ENCODE peak calls at places on chromosomes 4 and X, in nine cellular contexts. One of them, this sample, is unnamed.

GRCh38 chrX:119325456-119325855 is 73.7 kb upstream of the SLC25A43 start:
- DNase-seq in NB4: no peak
- DNase-seq in cardiac fibroblast: peak
- DNase-seq in body of pancreas: no peak
- DNase-seq in right atrium auricular region: no peak
- DNase-seq in GM12878: no peak
- DNase-seq in kidney epithelial cell: no peak
- DNase-seq in IMR-90: no peak
- DNase-seq in astrocyte: peak
- DNase-seq in this sample: peak

GRCh38 chr4:99148545-99148944 is 4.4 kb upstream of the ADH4 start:
- DNase-seq in NB4: no peak
- DNase-seq in cardiac fibroblast: no peak
- DNase-seq in body of pancreas: no peak
- DNase-seq in right atrium auricular region: no peak
- DNase-seq in GM12878: no peak
- DNase-seq in kidney epithelial cell: no peak
- DNase-seq in IMR-90: no peak
- DNase-seq in astrocyte: no peak
- DNase-seq in this sample: no peak

GRCh38 chr4:7806080-7806630 is 133.5 kb downstream of the AFAP1 start:
- DNase-seq in NB4: no peak
- DNase-seq in cardiac fibroblast: peak
- DNase-seq in body of pancreas: peak
- DNase-seq in right atrium auricular region: peak
- DNase-seq in GM12878: no peak
- DNase-seq in kidney epithelial cell: no peak
- DNase-seq in IMR-90: peak
- DNase-seq in astrocyte: peak
- DNase-seq in this sample: peak

GRCh38 chr4:5371415-5372190 is 320.3 kb downstream of the STK32B start:
- DNase-seq in NB4: no peak
- DNase-seq in cardiac fibroblast: no peak
- DNase-seq in body of pancreas: no peak
- DNase-seq in right atrium auricular region: peak
- DNase-seq in GM12878: no peak
- DNase-seq in kidney epithelial cell: no peak
- DNase-seq in IMR-90: peak
- DNase-seq in astrocyte: peak
- DNase-seq in this sample: no peak

GRCh38 chr4:3436798-3437581 is 4.8 kb upstream of the HGFAC start:
- DNase-seq in NB4: no peak
- DNase-seq in cardiac fibroblast: peak
- DNase-seq in body of pancreas: peak
- DNase-seq in right atrium auricular region: no peak
- DNase-seq in GM12878: peak
- DNase-seq in kidney epithelial cell: peak
- DNase-seq in IMR-90: peak
- DNase-seq in astrocyte: peak
- DNase-seq in this sample: peak

GRCh38 chr4:25608644-25609043 is 47.0 kb upstream of the SLC34A2 start:
- DNase-seq in NB4: no peak
- DNase-seq in cardiac fibroblast: no peak
- DNase-seq in body of pancreas: no peak
- DNase-seq in right atrium auricular region: no peak
- DNase-seq in GM12878: no peak
- DNase-seq in kidney epithelial cell: peak
- DNase-seq in IMR-90: no peak
- DNase-seq in astrocyte: no peak
- DNase-seq in this sample: no peak

GRCh38 chr4:16439003-16439402 is 212.7 kb upstream of the TAPT1 start:
- DNase-seq in NB4: no peak
- DNase-seq in cardiac fibroblast: peak
- DNase-seq in body of pancreas: no peak
- DNase-seq in right atrium auricular region: no peak
- DNase-seq in GM12878: no peak
- DNase-seq in kidney epithelial cell: no peak
- DNase-seq in IMR-90: peak
- DNase-seq in astrocyte: peak
- DNase-seq in this sample: peak

GRCh38 chr4:149164282-149164681 is 651.4 kb downstream of the IQCM start:
- DNase-seq in NB4: no peak
- DNase-seq in cardiac fibroblast: peak
- DNase-seq in body of pancreas: no peak
- DNase-seq in right atrium auricular region: no peak
- DNase-seq in GM12878: no peak
- DNase-seq in kidney epithelial cell: no peak
- DNase-seq in IMR-90: peak
- DNase-seq in astrocyte: peak
- DNase-seq in this sample: peak

GRCh38 chrX:1442016-1442665 is 10.6 kb downstream of the ASMTL start:
- DNase-seq in NB4: no peak
- DNase-seq in cardiac fibroblast: no peak
- DNase-seq in body of pancreas: no peak
- DNase-seq in right atrium auricular region: no peak
- DNase-seq in GM12878: no peak
- DNase-seq in kidney epithelial cell: no peak
- DNase-seq in IMR-90: no peak
- DNase-seq in astrocyte: no peak
- DNase-seq in this sample: no peak

GRCh38 chr4:75671802-75672421 is 1.3 kb downstream of the G3BP2 start:
- DNase-seq in NB4: no peak
- DNase-seq in cardiac fibroblast: peak
- DNase-seq in body of pancreas: no peak
- DNase-seq in right atrium auricular region: no peak
- DNase-seq in GM12878: no peak
- DNase-seq in kidney epithelial cell: no peak
- DNase-seq in IMR-90: no peak
- DNase-seq in astrocyte: no peak
- DNase-seq in this sample: peak

GRCh38 chrX:22135171-22135711 is 103.1 kb downstream of the PHEX start:
- DNase-seq in NB4: no peak
- DNase-seq in cardiac fibroblast: peak
- DNase-seq in body of pancreas: no peak
- DNase-seq in right atrium auricular region: no peak
- DNase-seq in GM12878: no peak
- DNase-seq in kidney epithelial cell: peak
- DNase-seq in IMR-90: peak
- DNase-seq in astrocyte: peak
- DNase-seq in this sample: peak

GRCh38 chr4:26410385-26411293 is 79.6 kb downstream of the CCKAR start:
- DNase-seq in NB4: peak
- DNase-seq in cardiac fibroblast: peak
- DNase-seq in body of pancreas: no peak
- DNase-seq in right atrium auricular region: no peak
- DNase-seq in GM12878: peak
- DNase-seq in kidney epithelial cell: peak
- DNase-seq in IMR-90: peak
- DNase-seq in astrocyte: no peak
- DNase-seq in this sample: peak

GRCh38 chr4:83125738-83126141 is 11.2 kb upstream of the PLAC8 start:
- DNase-seq in NB4: peak
- DNase-seq in cardiac fibroblast: no peak
- DNase-seq in body of pancreas: no peak
- DNase-seq in right atrium auricular region: no peak
- DNase-seq in GM12878: no peak
- DNase-seq in kidney epithelial cell: no peak
- DNase-seq in IMR-90: no peak
- DNase-seq in astrocyte: no peak
- DNase-seq in this sample: no peak

GRCh38 chr4:7432531-7433375 is 2.0 kb downstream of the PSAPL1 start:
- DNase-seq in NB4: no peak
- DNase-seq in cardiac fibroblast: no peak
- DNase-seq in body of pancreas: no peak
- DNase-seq in right atrium auricular region: no peak
- DNase-seq in GM12878: no peak
- DNase-seq in kidney epithelial cell: no peak
- DNase-seq in IMR-90: no peak
- DNase-seq in astrocyte: no peak
- DNase-seq in this sample: no peak

GRCh38 chrX:132664273-132664672 is 175.4 kb upstream of the MBNL3 start:
- DNase-seq in NB4: no peak
- DNase-seq in cardiac fibroblast: no peak
- DNase-seq in body of pancreas: no peak
- DNase-seq in right atrium auricular region: no peak
- DNase-seq in GM12878: no peak
- DNase-seq in kidney epithelial cell: no peak
- DNase-seq in IMR-90: no peak
- DNase-seq in astrocyte: no peak
- DNase-seq in this sample: no peak

GRCh38 chrX:68808686-68809357 is 20.0 kb upstream of the EFNB1 start:
- DNase-seq in NB4: peak
- DNase-seq in cardiac fibroblast: peak
- DNase-seq in body of pancreas: no peak
- DNase-seq in right atrium auricular region: no peak
- DNase-seq in GM12878: no peak
- DNase-seq in kidney epithelial cell: no peak
- DNase-seq in IMR-90: no peak
- DNase-seq in astrocyte: no peak
- DNase-seq in this sample: peak

DNA sequence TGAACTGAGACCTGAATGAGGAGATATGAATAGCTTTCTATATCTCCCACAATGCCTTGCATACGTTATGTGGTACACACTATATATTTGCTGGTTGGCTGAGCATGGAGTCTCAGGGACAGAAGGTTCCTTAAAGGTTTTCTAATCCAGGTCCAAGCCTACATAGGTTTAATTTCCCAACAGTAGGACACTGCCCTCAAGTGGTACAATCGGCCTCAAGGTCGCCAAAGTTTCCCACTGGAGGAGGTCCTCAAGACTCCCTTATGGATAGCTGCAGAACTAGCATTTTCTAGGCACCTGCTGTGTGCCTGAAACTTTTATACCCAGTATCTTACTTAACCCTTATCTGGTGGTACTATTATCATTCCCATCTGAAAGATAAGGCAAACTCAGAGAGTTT is 21.0 kb upstream of the EFNB1 start:
- DNase-seq in NB4: peak
- DNase-seq in cardiac fibroblast: peak
- DNase-seq in body of pancreas: peak
- DNase-seq in right atrium auricular region: no peak
- DNase-seq in GM12878: no peak
- DNase-seq in kidney epithelial cell: no peak
- DNase-seq in IMR-90: no peak
- DNase-seq in astrocyte: no peak
- DNase-seq in this sample: peak
- TF ChIP-seq CTCF in NB4: no peak
- TF ChIP-seq CTCF in cardiac fibroblast: peak
- TF ChIP-seq CTCF in body of pancreas: peak
- TF ChIP-seq CTCF in right atrium auricular region: peak
- TF ChIP-seq CTCF in GM12878: peak
- TF ChIP-seq CTCF in kidney epithelial cell: peak
- TF ChIP-seq CTCF in IMR-90: peak
- TF ChIP-seq CTCF in astrocyte: no peak
- TF ChIP-seq CTCF in this sample: peak

DNA sequence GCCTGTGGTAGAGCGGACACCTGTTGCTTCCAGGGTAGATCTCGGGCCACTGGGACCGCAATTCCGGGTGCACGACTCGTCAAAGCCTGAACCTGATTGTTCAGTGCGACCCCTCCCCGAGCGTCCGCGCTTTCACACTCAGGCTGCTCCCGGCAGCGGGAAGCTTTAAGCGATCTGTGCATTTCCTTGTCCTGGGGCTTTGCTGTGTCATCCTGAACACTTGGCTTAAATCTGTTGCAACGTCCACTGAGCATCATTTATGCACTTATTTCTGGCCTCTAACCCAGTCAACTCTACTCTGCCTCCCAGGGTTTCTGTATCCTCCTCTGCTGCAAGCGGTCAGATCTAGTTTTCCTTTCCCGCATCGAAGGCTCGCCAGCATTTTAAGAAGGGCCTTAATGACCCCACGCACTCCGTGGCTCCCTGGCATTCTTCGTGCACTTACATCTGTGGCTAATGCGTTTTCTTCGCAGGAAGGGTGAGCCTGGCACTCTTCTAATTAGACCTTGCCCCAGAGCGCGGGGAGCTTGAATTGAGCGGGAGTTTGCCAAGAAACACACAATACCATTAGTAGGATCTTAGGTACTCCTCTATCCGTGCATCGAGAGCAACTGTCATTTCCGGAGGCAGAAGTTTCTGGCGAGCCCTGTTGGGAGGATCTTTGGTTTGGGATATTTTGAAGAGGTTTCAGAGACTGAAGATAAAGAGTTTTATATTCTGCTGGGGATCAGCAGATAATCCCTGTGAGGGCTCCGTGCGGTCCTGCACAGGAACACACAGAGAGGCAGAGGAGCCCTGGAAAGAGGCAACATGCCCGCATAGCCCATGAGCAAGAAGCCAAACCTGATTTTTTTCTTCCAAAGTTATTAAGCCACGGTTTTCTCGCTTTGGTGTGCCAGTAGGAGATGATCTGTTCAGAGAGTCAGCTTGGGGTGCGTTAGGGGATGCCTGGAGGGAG is 654 bp upstream of the DDIT4L start:
- DNase-seq in NB4: no peak
- DNase-seq in cardiac fibroblast: peak
- DNase-seq in body of pancreas: no peak
- DNase-seq in right atrium auricular region: no peak
- DNase-seq in GM12878: no peak
- DNase-seq in kidney epithelial cell: no peak
- DNase-seq in IMR-90: peak
- DNase-seq in astrocyte: no peak
- DNase-seq in this sample: peak
- H3K4me3 ChIP-seq in NB4: no peak
- H3K4me3 ChIP-seq in cardiac fibroblast: peak
- H3K4me3 ChIP-seq in body of pancreas: peak
- H3K4me3 ChIP-seq in right atrium auricular region: peak
- H3K4me3 ChIP-seq in GM12878: no peak
- H3K4me3 ChIP-seq in kidney epithelial cell: peak
- H3K4me3 ChIP-seq in IMR-90: peak
- H3K4me3 ChIP-seq in astrocyte: peak
- H3K4me3 ChIP-seq in this sample: peak

GRCh38 chrX:52995974-52996304 is 37.6 kb upstream of the FAM156A start:
- DNase-seq in NB4: no peak
- DNase-seq in cardiac fibroblast: no peak
- DNase-seq in body of pancreas: no peak
- DNase-seq in right atrium auricular region: no peak
- DNase-seq in GM12878: no peak
- DNase-seq in kidney epithelial cell: no peak
- DNase-seq in IMR-90: no peak
- DNase-seq in astrocyte: no peak
- DNase-seq in this sample: no peak
- TF ChIP-seq CTCF in NB4: no peak
- TF ChIP-seq CTCF in cardiac fibroblast: no peak
- TF ChIP-seq CTCF in body of pancreas: no peak
- TF ChIP-seq CTCF in right atrium auricular region: peak
- TF ChIP-seq CTCF in GM12878: no peak
- TF ChIP-seq CTCF in kidney epithelial cell: no peak
- TF ChIP-seq CTCF in IMR-90: no peak
- TF ChIP-seq CTCF in astrocyte: no peak
- TF ChIP-seq CTCF in this sample: no peak

DNA sequence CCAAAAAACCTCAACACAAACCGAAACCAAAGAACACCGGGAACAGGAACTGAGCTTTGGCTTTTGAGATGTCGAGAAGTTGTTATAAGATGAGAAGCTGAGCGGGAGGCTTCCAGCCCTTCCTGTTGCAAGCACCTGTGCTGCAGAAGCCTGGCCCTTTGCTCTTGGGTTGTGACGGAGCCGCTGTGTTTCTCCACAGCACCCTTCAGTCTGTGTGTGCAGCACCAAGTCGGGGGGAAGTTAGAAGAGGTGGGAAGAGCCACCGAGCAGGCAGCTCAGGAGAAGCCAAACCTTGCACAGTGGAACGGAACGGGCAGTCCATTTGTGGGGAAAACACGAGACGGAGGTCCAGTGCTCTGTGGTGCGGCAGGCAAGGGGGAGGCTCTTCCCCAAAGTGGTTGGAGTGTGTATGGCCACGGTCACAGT is 123.5 kb downstream of the STOX2 start:
- DNase-seq in NB4: peak
- DNase-seq in cardiac fibroblast: no peak
- DNase-seq in body of pancreas: no peak
- DNase-seq in right atrium auricular region: no peak
- DNase-seq in GM12878: no peak
- DNase-seq in kidney epithelial cell: no peak
- DNase-seq in IMR-90: no peak
- DNase-seq in astrocyte: no peak
- DNase-seq in this sample: no peak
- H3K4me3 ChIP-seq in NB4: peak
- H3K4me3 ChIP-seq in cardiac fibroblast: no peak
- H3K4me3 ChIP-seq in body of pancreas: no peak
- H3K4me3 ChIP-seq in right atrium auricular region: peak
- H3K4me3 ChIP-seq in GM12878: no peak
- H3K4me3 ChIP-seq in kidney epithelial cell: no peak
- H3K4me3 ChIP-seq in IMR-90: peak
- H3K4me3 ChIP-seq in astrocyte: no peak
- H3K4me3 ChIP-seq in this sample: no peak

This sample was measured in fibroblast of the aortic adventitia.